ENCODE peak calls at places on chromosomes 2 and 18, in eight cellular contexts. One of them, this sample, is unnamed.

GRCh38 chr2:165469417-165469816 is at the start of gene CSRNP3:
- DNase-seq in osteocyte: no peak
- DNase-seq in T47D: peak
- DNase-seq in Kasumi-1: no peak
- DNase-seq in BJ: peak
- DNase-seq in stimulated activated naive B cell treated with anti-CD40 and anti-IgM and Interleukin-4, amounts not matched to agents 10 μg/mL and 1 μg/mL and 100 μg/mL, for 72 hours: no peak
- DNase-seq in A549: peak
- DNase-seq in stimulated activated CD4-positive, alpha-beta T cell treated with anti-CD3 and anti-CD28 coated beads, Interleukin-12 subunit alpha, Interleukin-12 subunit beta, amount 100 ng/mL, for 4 hours: no peak
- DNase-seq in this sample: peak

GRCh38 chr2:20422679-20423271 is 24.1 kb upstream of the RHOB start:
- DNase-seq in osteocyte: no peak
- DNase-seq in T47D: no peak
- DNase-seq in Kasumi-1: no peak
- DNase-seq in BJ: no peak
- DNase-seq in stimulated activated naive B cell treated with anti-CD40 and anti-IgM and Interleukin-4, amounts not matched to agents 10 μg/mL and 1 μg/mL and 100 μg/mL, for 72 hours: no peak
- DNase-seq in A549: peak
- DNase-seq in stimulated activated CD4-positive, alpha-beta T cell treated with anti-CD3 and anti-CD28 coated beads, Interleukin-12 subunit alpha, Interleukin-12 subunit beta, amount 100 ng/mL, for 4 hours: no peak
- DNase-seq in this sample: peak

GRCh38 chr2:191270303-191271178 is 25.3 kb downstream of the MYO1B start:
- DNase-seq in osteocyte: no peak
- DNase-seq in T47D: no peak
- DNase-seq in Kasumi-1: no peak
- DNase-seq in BJ: no peak
- DNase-seq in stimulated activated naive B cell treated with anti-CD40 and anti-IgM and Interleukin-4, amounts not matched to agents 10 μg/mL and 1 μg/mL and 100 μg/mL, for 72 hours: no peak
- DNase-seq in A549: no peak
- DNase-seq in stimulated activated CD4-positive, alpha-beta T cell treated with anti-CD3 and anti-CD28 coated beads, Interleukin-12 subunit alpha, Interleukin-12 subunit beta, amount 100 ng/mL, for 4 hours: no peak
- DNase-seq in this sample: peak

GRCh38 chr2:23484163-23484740 is 99.3 kb downstream of the KLHL29 start:
- DNase-seq in osteocyte: no peak
- DNase-seq in T47D: no peak
- DNase-seq in Kasumi-1: no peak
- DNase-seq in BJ: no peak
- DNase-seq in stimulated activated naive B cell treated with anti-CD40 and anti-IgM and Interleukin-4, amounts not matched to agents 10 μg/mL and 1 μg/mL and 100 μg/mL, for 72 hours: no peak
- DNase-seq in A549: no peak
- DNase-seq in stimulated activated CD4-positive, alpha-beta T cell treated with anti-CD3 and anti-CD28 coated beads, Interleukin-12 subunit alpha, Interleukin-12 subunit beta, amount 100 ng/mL, for 4 hours: no peak
- DNase-seq in this sample: no peak

GRCh38 chr18:11760498-11761158 is 71.6 kb downstream of the GNAL start:
- DNase-seq in osteocyte: no peak
- DNase-seq in T47D: no peak
- DNase-seq in Kasumi-1: no peak
- DNase-seq in BJ: no peak
- DNase-seq in stimulated activated naive B cell treated with anti-CD40 and anti-IgM and Interleukin-4, amounts not matched to agents 10 μg/mL and 1 μg/mL and 100 μg/mL, for 72 hours: no peak
- DNase-seq in A549: no peak
- DNase-seq in stimulated activated CD4-positive, alpha-beta T cell treated with anti-CD3 and anti-CD28 coated beads, Interleukin-12 subunit alpha, Interleukin-12 subunit beta, amount 100 ng/mL, for 4 hours: no peak
- DNase-seq in this sample: no peak

GRCh38 chr2:225573603-225574002 is 174.1 kb downstream of the NYAP2 start:
- DNase-seq in osteocyte: no peak
- DNase-seq in T47D: no peak
- DNase-seq in Kasumi-1: no peak
- DNase-seq in BJ: no peak
- DNase-seq in stimulated activated naive B cell treated with anti-CD40 and anti-IgM and Interleukin-4, amounts not matched to agents 10 μg/mL and 1 μg/mL and 100 μg/mL, for 72 hours: no peak
- DNase-seq in A549: no peak
- DNase-seq in stimulated activated CD4-positive, alpha-beta T cell treated with anti-CD3 and anti-CD28 coated beads, Interleukin-12 subunit alpha, Interleukin-12 subunit beta, amount 100 ng/mL, for 4 hours: no peak
- DNase-seq in this sample: no peak

GRCh38 chr2:29323961-29324360 is 208.7 kb downstream of the CLIP4 start:
- DNase-seq in osteocyte: no peak
- DNase-seq in T47D: no peak
- DNase-seq in Kasumi-1: no peak
- DNase-seq in BJ: no peak
- DNase-seq in stimulated activated naive B cell treated with anti-CD40 and anti-IgM and Interleukin-4, amounts not matched to agents 10 μg/mL and 1 μg/mL and 100 μg/mL, for 72 hours: no peak
- DNase-seq in A549: no peak
- DNase-seq in stimulated activated CD4-positive, alpha-beta T cell treated with anti-CD3 and anti-CD28 coated beads, Interleukin-12 subunit alpha, Interleukin-12 subunit beta, amount 100 ng/mL, for 4 hours: no peak
- DNase-seq in this sample: no peak

GRCh38 chr2:10264506-10265327 is 38.0 kb upstream of the HPCAL1 start:
- DNase-seq in osteocyte: no peak
- DNase-seq in T47D: no peak
- DNase-seq in Kasumi-1: no peak
- DNase-seq in BJ: no peak
- DNase-seq in stimulated activated naive B cell treated with anti-CD40 and anti-IgM and Interleukin-4, amounts not matched to agents 10 μg/mL and 1 μg/mL and 100 μg/mL, for 72 hours: no peak
- DNase-seq in A549: no peak
- DNase-seq in stimulated activated CD4-positive, alpha-beta T cell treated with anti-CD3 and anti-CD28 coated beads, Interleukin-12 subunit alpha, Interleukin-12 subunit beta, amount 100 ng/mL, for 4 hours: no peak
- DNase-seq in this sample: no peak

GRCh38 chr2:204260162-204260877 is 285.0 kb upstream of the PARD3B start:
- DNase-seq in osteocyte: peak
- DNase-seq in T47D: peak
- DNase-seq in Kasumi-1: peak
- DNase-seq in BJ: no peak
- DNase-seq in stimulated activated naive B cell treated with anti-CD40 and anti-IgM and Interleukin-4, amounts not matched to agents 10 μg/mL and 1 μg/mL and 100 μg/mL, for 72 hours: peak
- DNase-seq in A549: peak
- DNase-seq in stimulated activated CD4-positive, alpha-beta T cell treated with anti-CD3 and anti-CD28 coated beads, Interleukin-12 subunit alpha, Interleukin-12 subunit beta, amount 100 ng/mL, for 4 hours: peak
- DNase-seq in this sample: peak

GRCh38 chr2:221779614-221780067 is 207.5 kb upstream of the EPHA4 start:
- DNase-seq in osteocyte: no peak
- DNase-seq in T47D: no peak
- DNase-seq in Kasumi-1: no peak
- DNase-seq in BJ: peak
- DNase-seq in stimulated activated naive B cell treated with anti-CD40 and anti-IgM and Interleukin-4, amounts not matched to agents 10 μg/mL and 1 μg/mL and 100 μg/mL, for 72 hours: no peak
- DNase-seq in A549: peak
- DNase-seq in stimulated activated CD4-positive, alpha-beta T cell treated with anti-CD3 and anti-CD28 coated beads, Interleukin-12 subunit alpha, Interleukin-12 subunit beta, amount 100 ng/mL, for 4 hours: no peak
- DNase-seq in this sample: peak

GRCh38 chr18:70319185-70319584 is 30.3 kb downstream of the SOCS6 start:
- DNase-seq in osteocyte: no peak
- DNase-seq in T47D: no peak
- DNase-seq in Kasumi-1: no peak
- DNase-seq in BJ: no peak
- DNase-seq in stimulated activated naive B cell treated with anti-CD40 and anti-IgM and Interleukin-4, amounts not matched to agents 10 μg/mL and 1 μg/mL and 100 μg/mL, for 72 hours: no peak
- DNase-seq in A549: no peak
- DNase-seq in stimulated activated CD4-positive, alpha-beta T cell treated with anti-CD3 and anti-CD28 coated beads, Interleukin-12 subunit alpha, Interleukin-12 subunit beta, amount 100 ng/mL, for 4 hours: no peak
- DNase-seq in this sample: no peak